ENCODE peak calls at places on chromosomes 11 and 22, in nine cellular contexts. X, Z, S, K, J, G, L, W and M are unnamed samples.

GRCh38 chr22:42670921-42671709 is 21.9 kb upstream of the CYB5R3 start:
- DNase-seq in Z (no peak), W (no peak), J (peak; percentile 83), G (peak; percentile 59), L (no peak), S (no peak), X (no peak), K (no peak), M (no peak)

GRCh38 chr11:19389787-19390303 is 149.1 kb upstream of the E2F8 start:
- DNase-seq in Z (no peak), X (no peak), J (no peak), W (peak; percentile 60), K (peak; percentile 83), G (peak; percentile 52), L (no peak), S (no peak), M (no peak)

GRCh38 chr22:42937164-42937854 is 77.6 kb downstream of the PACSIN2 start:
- DNase-seq in G (peak; percentile 86), J (peak; percentile 88), X (peak; percentile 85), Z (no peak), K (no peak), L (peak; percentile 84), S (no peak), W (peak; percentile 55), M (peak; percentile 62)

GRCh38 chr11:68832476-68833176 is 9.1 kb downstream of the CPT1A start:
- DNase-seq in S (no peak), L (no peak), G (no peak), J (peak; percentile 62), W (no peak), X (no peak), K (no peak), Z (peak; percentile 69), M (no peak)

GRCh38 chr11:93784935-93785360 is 866 bp downstream of the MED17 start:
- DNase-seq in S (no peak), X (no peak), W (no peak), Z (no peak), J (no peak), G (peak; percentile 17), L (no peak), K (no peak), M (peak; percentile 24)

GRCh38 chr22:44181033-44181911 is 547 bp downstream of the PARVG start:
- DNase-seq in J (peak; percentile 15), Z (no peak), X (no peak), W (no peak), S (peak; percentile 54), K (no peak), G (no peak), L (no peak), M (peak; percentile 62)

GRCh38 chr11:71311928-71312510 is 59.6 kb upstream of the SHANK2 start:
- DNase-seq in W (no peak), J (no peak), L (no peak), Z (no peak), G (no peak), K (peak; percentile 67), X (no peak), S (no peak), M (no peak)

GRCh38 chr11:85813721-85814120 is 2.8 kb upstream of the SYTL2 start:
- DNase-seq in J (no peak), K (no peak), L (no peak), X (peak; percentile 61), W (no peak), S (no peak), Z (no peak), G (no peak), M (no peak)

GRCh38 chr11:115580927-115581680 is 76.9 kb upstream of the CADM1 start:
- DNase-seq in L (no peak), J (peak; percentile 87), W (no peak), Z (no peak), K (no peak), X (no peak), S (no peak), G (no peak), M (no peak)

GRCh38 chr22:27474711-27475547 is 326.6 kb downstream of the MN1 start:
- DNase-seq in Z (peak; percentile 16), G (peak; percentile 97), X (peak; percentile 100), K (no peak), W (peak; percentile 68), J (peak; percentile 97), S (no peak), L (peak; percentile 92), M (no peak)

GRCh38 chr22:33555814-33556522 is 364.3 kb downstream of the LARGE1 start:
- DNase-seq in L (no peak), S (no peak), W (no peak), J (no peak), X (no peak), Z (no peak), K (no peak), G (no peak), M (no peak)

GRCh38 chr11:46727952-46728658 is 9.1 kb downstream of the F2 start:
- DNase-seq in S (no peak), Z (no peak), W (no peak), X (no peak), J (no peak), L (no peak), G (no peak), K (no peak), M (no peak)

GRCh38 chr11:128814856-128815705 is 52.0 kb downstream of the KCNJ1 start:
- DNase-seq in K (no peak), Z (no peak), W (peak; percentile 81), G (peak; percentile 93), L (peak; percentile 73), X (peak; percentile 60), J (peak; percentile 49), S (no peak), M (no peak)

GRCh38 chr11:25755918-25756584 is 575.9 kb upstream of the ANO3 start:
- DNase-seq in X (no peak), L (no peak), Z (no peak), K (no peak), G (no peak), W (no peak), J (no peak), S (no peak), M (no peak)

GRCh38 chr11:64619811-64620285 is 28.8 kb downstream of the SLC22A12 start:
- DNase-seq in W (peak; percentile 49), G (peak; percentile 82), J (peak; percentile 46), L (peak; percentile 16), K (peak; percentile 51), S (no peak), X (peak; percentile 41), Z (no peak), M (no peak)

GRCh38 chr22:20463324-20464095 is 25.9 kb upstream of the SCARF2 start:
- DNase-seq in G (no peak), S (no peak), K (no peak), L (no peak), W (no peak), Z (no peak), X (no peak), J (no peak), M (peak; percentile 51)

GRCh38 chr22:35567794-35568193 is 27.2 kb downstream of the RASD2 start:
- DNase-seq in Z (no peak), G (no peak), S (no peak), J (no peak), L (no peak), X (no peak), W (no peak), K (no peak), M (no peak)

GRCh38 chr22:37862570-37863325 is 13.5 kb downstream of the EIF3L start:
- DNase-seq in W (no peak), S (no peak), G (no peak), K (no peak), Z (no peak), X (no peak), J (no peak), L (no peak), M (no peak)

GRCh38 chr11:45178890-45179663 is 32.6 kb downstream of the PRDM11 start:
- DNase-seq in G (peak; percentile 71), J (peak; percentile 81), W (no peak), K (no peak), S (no peak), L (peak; percentile 41), X (peak; percentile 95), Z (no peak), M (no peak)

GRCh38 chr11:19525714-19526113 is 186.9 kb upstream of the NAV2 start:
- DNase-seq in W (no peak), L (no peak), Z (no peak), J (no peak), S (no peak), K (no peak), G (no peak), X (no peak), M (no peak)

GRCh38 chr11:66388746-66389386 is 17.3 kb upstream of the SLC29A2 start:
- DNase-seq in Z (peak; percentile 60), L (peak; percentile 70), K (no peak), J (peak; percentile 83), G (peak; percentile 90), W (peak; percentile 26), X (peak; percentile 80), S (peak; percentile 64), M (peak; percentile 68)

GRCh38 chr22:49422668-49423067 is 405.0 kb downstream of the BRD1 start:
- DNase-seq in J (no peak), X (no peak), Z (no peak), K (peak; percentile 8), S (no peak), W (no peak), G (no peak), L (no peak), M (no peak)

GRCh38 chr11:12692238-12693074 is 18.2 kb downstream of the TEAD1 start:
- DNase-seq in X (peak; percentile 50), K (peak; percentile 97), S (no peak), L (peak; percentile 97), Z (no peak), G (peak; percentile 97), J (peak; percentile 97), W (peak; percentile 97), M (no peak)

GRCh38 chr11:120569903-120570302 is 58.4 kb downstream of the GRIK4 start:
- DNase-seq in Z (no peak), L (no peak), K (no peak), G (no peak), X (no peak), J (no peak), S (no peak), W (no peak), M (no peak)

GRCh38 chr22:40509401-40510134 is 127.0 kb downstream of the MRTFA start:
- DNase-seq in L (peak; percentile 92), G (peak; percentile 97), K (no peak), W (peak; percentile 96), S (no peak), J (peak; percentile 90), Z (no peak), X (peak; percentile 79), M (no peak)

GRCh38 chr11:34050536-34050935 is 995 bp upstream of the CAPRIN1 start:
- DNase-seq in Z (no peak), S (no peak), L (peak; percentile 46), W (peak; percentile 76), K (no peak), J (no peak), X (peak; percentile 38), G (peak; percentile 55), M (no peak)

GRCh38 chr11:114074546-114075342 is 15.2 kb downstream of the ZBTB16 start:
- DNase-seq in W (no peak), Z (no peak), K (no peak), X (no peak), G (no peak), L (no peak), S (no peak), J (no peak), M (no peak)

GRCh38 chr11:82701847-82702520 is 31.7 kb downstream of the FAM181B start:
- DNase-seq in K (no peak), L (peak; percentile 45), X (peak; percentile 48), J (peak; percentile 31), W (peak; percentile 1), S (no peak), Z (peak; percentile 30), G (peak; percentile 65), M (peak; percentile 29)

GRCh38 chr11:132941024-132941646 is 591.2 kb downstream of the OPCML start:
- DNase-seq in Z (peak; percentile 51), K (no peak), W (no peak), L (peak; percentile 52), S (no peak), J (peak; percentile 32), G (peak; percentile 50), X (peak; percentile 8), M (no peak)

GRCh38 chr11:106493751-106494150 is 416.3 kb downstream of the AASDHPPT start:
- DNase-seq in Z (no peak), W (no peak), G (peak; percentile 23), X (peak; percentile 38), J (no peak), K (no peak), L (peak; percentile 30), S (no peak), M (no peak)

GRCh38 chr11:1175461-1176223 is 17.9 kb downstream of the MUC5AC start:
- DNase-seq in L (no peak), J (no peak), G (no peak), X (no peak), Z (no peak), K (no peak), S (no peak), W (no peak), M (no peak)